ENCODE peak calls at places on chromosomes 12 and 14, in four cellular contexts. N is ELR, L is foreskin fibroblast, H is GM20000. G is an unnamed sample.
A peak's percentile ranks its signal among the peaks of the same experiment; 100 is the strongest.

GRCh38 chr12:89977356-89978185 is 268.9 kb upstream of the ATP2B1 start:
- DNase-seq in N (peak; percentile 79), L (no peak), H (no peak), G (peak; percentile 18)

GRCh38 chr12:129069886-129070285 is 216.6 kb downstream of the GLT1D1 start:
- DNase-seq in N (no peak), L (no peak), H (no peak), G (no peak)

GRCh38 chr14:87522575-87522974 is 470.4 kb downstream of the GALC start:
- DNase-seq in N (no peak), L (no peak), H (no peak), G (peak; percentile 82)

GRCh38 chr12:68530299-68530698 is 80.4 kb upstream of the RAP1B start:
- DNase-seq in N (no peak), L (no peak), H (no peak), G (no peak)

GRCh38 chr12:104582739-104583138 is 126.0 kb downstream of the CHST11 start:
- DNase-seq in N (no peak), L (no peak), H (peak; percentile 70), G (no peak)

GRCh38 chr14:35279369-35279768 is 12.8 kb upstream of the PSMA6 start:
- DNase-seq in N (no peak), L (no peak), H (no peak), G (no peak)

GRCh38 chr14:102554835-102555819 is 37.3 kb upstream of the RCOR1 start:
- DNase-seq in N (peak; percentile 66), L (no peak), H (peak; percentile 87), G (peak; percentile 46)

GRCh38 chr12:92938623-92939022 is 9.5 kb upstream of the EEA1 start:
- DNase-seq in N (no peak), L (no peak), H (no peak), G (peak; percentile 99)

GRCh38 chr14:103099081-103099732 is 4.7 kb downstream of the EXOC3L4 start:
- DNase-seq in N (no peak), L (no peak), H (no peak), G (no peak)

GRCh38 chr12:19018302-19018980 is 111.1 kb upstream of the PLEKHA5 start:
- DNase-seq in N (peak; percentile 88), L (peak; percentile 74), H (no peak), G (peak; percentile 66)

GRCh38 chr14:99904506-99904905 is 111.3 kb downstream of the EML1 start:
- DNase-seq in N (no peak), L (no peak), H (no peak), G (no peak)

GRCh38 chr12:2402180-2402579 is 349.4 kb downstream of the CACNA1C start:
- DNase-seq in N (no peak), L (no peak), H (no peak), G (no peak)

GRCh38 chr14:61408498-61408897 is 87.1 kb downstream of the PRKCH start:
- DNase-seq in N (no peak), L (no peak), H (no peak), G (no peak)

GRCh38 chr14:20801726-20802125 is 918 bp downstream of the RNASE1 start:
- DNase-seq in N (no peak), L (no peak), H (no peak), G (no peak)

GRCh38 chr12:131095826-131096680 is 142.3 kb downstream of the ADGRD1 start:
- DNase-seq in N (no peak), L (no peak), H (no peak), G (no peak)

GRCh38 chr14:60085085-60085484 is 6.6 kb upstream of the PCNX4 start:
- DNase-seq in N (peak; percentile 14), L (peak; percentile 19), H (no peak), G (peak; percentile 75)

GRCh38 chr12:85468356-85469157 is 188.5 kb downstream of the ALX1 start:
- DNase-seq in N (peak; percentile 77), L (peak; percentile 18), H (peak; percentile 53), G (peak; percentile 83)

GRCh38 chr12:58540480-58541299 is 379.6 kb downstream of the LRIG3 start:
- DNase-seq in N (peak; percentile 84), L (peak; percentile 89), H (peak; percentile 12), G (peak; percentile 82)

GRCh38 chr12:66144796-66145754 is 14.5 kb upstream of the LLPH start:
- DNase-seq in N (peak; percentile 90), L (peak; percentile 59), H (no peak), G (peak; percentile 86)

GRCh38 chr12:94704452-94704871 is 54.1 kb upstream of the TMCC3 start:
- DNase-seq in N (peak; percentile 87), L (peak; percentile 75), H (no peak), G (peak; percentile 91)

GRCh38 chr12:111446044-111446581 is 40.4 kb downstream of the SH2B3 start:
- DNase-seq in N (peak; percentile 40), L (no peak), H (no peak), G (no peak)

GRCh38 chr14:22664261-22664660 is 20.1 kb upstream of the OR6J1 start:
- DNase-seq in N (no peak), L (no peak), H (no peak), G (no peak)

GRCh38 chr12:102816816-102817434 is 100.1 kb downstream of the PAH start:
- DNase-seq in N (peak; percentile 53), L (no peak), H (peak; percentile 23), G (peak; percentile 41)

GRCh38 chr12:70839544-70839943 is 81.0 kb downstream of the PTPRR start:
- DNase-seq in N (no peak), L (no peak), H (no peak), G (no peak)

GRCh38 chr12:2183556-2184541 is 131.1 kb downstream of the CACNA1C start:
- DNase-seq in N (peak; percentile 38), L (peak; percentile 75), H (no peak), G (no peak)

GRCh38 chr12:3016191-3016590 is 57.0 kb downstream of the TEAD4 start:
- DNase-seq in N (no peak), L (no peak), H (no peak), G (no peak)

G was measured in epithelial cell of esophagus.